ENCODE peak calls at places on chromosomes 2 and 18, in nine cellular contexts. K is Panc1, Y is SK-N-SH, F is A549, D is HepG2, Q is HCT116, N is HL-60, G is GM12878, J is K562. C is an unnamed sample.

GRCh38 chr2:108287169-108287568 is 1.5 kb upstream of the SULT1C2 start:
- DNase-seq in K (no peak), Y (no peak), F (no peak), D (no peak), Q (no peak), N (no peak), G (no peak), J (no peak), C (no peak)

GRCh38 chr18:79756826-79757225 is 40.9 kb upstream of the KCNG2 start:
- DNase-seq in K (no peak), Y (no peak), F (no peak), D (no peak), Q (no peak), N (no peak), G (no peak), J (no peak), C (no peak)

GRCh38 chr2:72144746-72145657 is 2.7 kb downstream of the CYP26B1 start:
- DNase-seq in K (no peak), Y (peak; percentile 69), F (peak; percentile 88), D (peak; percentile 24), Q (peak; percentile 58), N (no peak), G (no peak), J (no peak), C (peak; percentile 89)

GRCh38 chr2:147327636-147328035 is 517.2 kb upstream of the ACVR2A start:
- DNase-seq in K (no peak), Y (no peak), F (no peak), D (no peak), Q (no peak), N (no peak), G (peak; percentile 28), J (no peak), C (no peak)

GRCh38 chr2:113272463-113272862 is 6.3 kb downstream of the PAX8 start:
- DNase-seq in K (no peak), Y (no peak), F (no peak), D (no peak), Q (no peak), N (no peak), G (no peak), J (no peak), C (peak; percentile 18)

GRCh38 chr2:69645926-69646325 is 2.4 kb upstream of the AAK1 start:
- DNase-seq in K (no peak), Y (no peak), F (no peak), D (no peak), Q (no peak), N (no peak), G (no peak), J (no peak), C (no peak)

GRCh38 chr2:160871096-160871495 is 289.1 kb upstream of the TANK start:
- DNase-seq in K (no peak), Y (no peak), F (peak; percentile 18), D (no peak), Q (no peak), N (no peak), G (no peak), J (no peak), C (no peak)

GRCh38 chr2:176270100-176270750 is 983 bp downstream of the MTX2 start:
- DNase-seq in K (no peak), Y (no peak), F (no peak), D (no peak), Q (no peak), N (no peak), G (no peak), J (no peak), C (no peak)

GRCh38 chr2:240623531-240624010 is 1.7 kb upstream of the GPR35 start:
- DNase-seq in K (no peak), Y (no peak), F (no peak), D (no peak), Q (no peak), N (no peak), G (no peak), J (no peak), C (no peak)

GRCh38 chr2:53450885-53451284 is 316.7 kb upstream of the CHAC2 start:
- DNase-seq in K (no peak), Y (no peak), F (no peak), D (no peak), Q (no peak), N (no peak), G (no peak), J (no peak), C (no peak)

GRCh38 chr2:202109737-202110184 is 36.7 kb downstream of the KIAA2012 start:
- DNase-seq in K (no peak), Y (no peak), F (no peak), D (no peak), Q (no peak), N (no peak), G (no peak), J (no peak), C (peak; percentile 63)

DNA sequence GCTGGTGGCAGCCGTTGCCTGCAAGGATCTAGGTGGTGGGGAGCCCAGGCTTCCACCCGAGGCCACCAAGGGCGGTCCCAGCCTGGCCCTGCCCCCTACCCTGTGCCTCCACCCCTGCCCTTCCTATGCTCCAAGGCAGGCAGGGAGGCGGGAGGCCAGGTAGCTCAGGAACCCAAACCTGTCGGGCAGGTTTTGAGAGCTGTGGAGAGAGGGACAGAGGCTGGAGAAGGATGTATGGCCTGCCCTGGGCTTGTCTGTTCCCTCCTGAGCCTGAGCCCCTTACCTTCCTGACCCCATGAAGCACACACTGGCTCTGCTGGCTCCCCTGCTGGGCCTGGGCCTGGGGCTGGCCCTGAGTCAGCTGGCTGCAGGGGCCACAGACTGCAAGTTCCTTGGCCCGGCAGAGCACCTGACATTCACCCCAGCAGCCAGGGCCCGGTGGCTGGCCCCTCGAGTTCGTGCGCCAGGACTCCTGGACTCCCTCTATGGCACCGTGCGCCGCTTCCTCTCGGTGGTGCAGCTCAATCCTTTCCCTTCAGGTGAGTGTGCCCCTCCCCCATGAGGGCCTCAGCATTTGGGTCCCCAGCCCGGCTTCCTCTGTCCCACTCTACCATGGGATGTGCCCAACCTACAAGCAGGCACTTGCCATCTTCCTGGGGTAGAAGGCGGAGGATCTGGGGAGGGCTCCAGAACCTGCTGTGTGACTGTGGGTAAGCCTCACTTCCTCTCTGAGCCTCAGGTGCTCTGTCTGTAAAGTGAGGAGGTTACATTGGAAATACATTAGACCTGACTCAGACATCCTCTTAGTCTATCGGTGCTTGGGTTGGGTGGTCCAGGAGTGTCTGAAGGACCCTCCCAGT is at the start of gene PROM2:
- DNase-seq in K (no peak), Y (no peak), F (no peak), D (no peak), Q (peak; percentile 27), N (no peak), G (no peak), J (no peak), C (peak; percentile 89)
- TF ChIP-seq REST in K (no peak), Y (no peak), F (no peak), D (no peak), Q (no peak), N (no peak), G (no peak), J (no peak), C (no peak)

GRCh38 chr18:55446996-55447671 is 140.9 kb downstream of the TCF4 start:
- DNase-seq in K (no peak), Y (no peak), F (no peak), D (no peak), Q (no peak), N (no peak), G (no peak), J (no peak), C (no peak)

GRCh38 chr18:55452123-55452611 is 135.8 kb downstream of the TCF4 start:
- DNase-seq in K (no peak), Y (no peak), F (peak; percentile 0), D (no peak), Q (no peak), N (no peak), G (no peak), J (no peak), C (no peak)

GRCh38 chr18:55448390-55448789 is 139.6 kb downstream of the TCF4 start:
- DNase-seq in K (no peak), Y (no peak), F (no peak), D (no peak), Q (no peak), N (no peak), G (no peak), J (no peak), C (no peak)

GRCh38 chr18:55447672-55448018 is 140.3 kb downstream of the TCF4 start:
- DNase-seq in K (no peak), Y (no peak), F (no peak), D (no peak), Q (no peak), N (no peak), G (no peak), J (no peak), C (no peak)

GRCh38 chr18:55449412-55450140 is 138.4 kb downstream of the TCF4 start:
- DNase-seq in K (no peak), Y (no peak), F (no peak), D (no peak), Q (no peak), N (no peak), G (no peak), J (no peak), C (no peak)
- TF ChIP-seq REST in K (no peak), Y (no peak), F (no peak), D (no peak), Q (no peak), N (no peak), G (no peak), J (no peak), C (no peak)

DNA sequence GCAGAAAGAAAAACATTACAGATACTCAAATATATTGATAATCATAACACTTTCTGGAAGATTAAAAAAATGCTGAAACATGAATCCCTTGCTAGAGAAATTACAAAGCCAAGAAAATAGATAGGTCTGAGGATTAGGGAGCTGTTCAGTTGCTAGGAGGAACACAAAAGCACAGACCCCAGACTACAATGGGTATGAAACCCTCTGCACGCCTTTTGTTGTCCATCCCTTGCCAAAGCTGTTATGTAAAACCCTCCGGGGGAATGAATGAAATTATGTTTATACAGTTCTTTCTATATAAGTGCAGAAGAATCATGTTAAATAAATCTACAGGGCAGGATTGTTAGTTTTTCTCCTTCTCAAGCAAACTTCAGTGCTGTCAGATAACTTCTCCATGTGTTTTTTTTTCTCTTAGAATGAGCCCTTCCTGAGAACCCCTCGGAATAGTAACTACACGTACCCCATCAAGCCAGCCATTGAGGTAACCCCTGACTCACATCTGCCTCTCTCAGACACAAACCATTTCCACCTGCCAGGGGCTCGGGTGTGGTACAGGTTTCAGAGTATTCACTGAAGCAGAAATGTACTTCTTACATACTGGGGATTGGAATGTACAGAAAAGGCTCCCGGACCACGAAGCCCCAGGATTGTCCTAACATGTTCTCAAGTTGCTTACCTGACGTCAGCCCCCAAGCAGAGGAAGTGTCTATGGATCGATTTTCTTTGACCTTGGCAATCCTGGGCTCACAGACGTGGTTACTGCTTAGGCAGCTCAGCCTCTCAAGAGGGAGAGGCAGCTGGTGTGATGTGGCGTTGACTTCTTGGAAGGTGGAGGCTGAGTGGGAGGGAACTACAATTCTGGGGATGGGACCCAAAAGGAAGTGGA is 118.0 kb downstream of the PLB1 start:
- DNase-seq in K (no peak), Y (no peak), F (no peak), D (peak; percentile 42), Q (peak; percentile 47), N (no peak), G (no peak), J (no peak), C (no peak)
- TF ChIP-seq REST in K (no peak), Y (no peak), F (no peak), D (no peak), Q (no peak), N (no peak), G (no peak), J (no peak), C (no peak)

DNA sequence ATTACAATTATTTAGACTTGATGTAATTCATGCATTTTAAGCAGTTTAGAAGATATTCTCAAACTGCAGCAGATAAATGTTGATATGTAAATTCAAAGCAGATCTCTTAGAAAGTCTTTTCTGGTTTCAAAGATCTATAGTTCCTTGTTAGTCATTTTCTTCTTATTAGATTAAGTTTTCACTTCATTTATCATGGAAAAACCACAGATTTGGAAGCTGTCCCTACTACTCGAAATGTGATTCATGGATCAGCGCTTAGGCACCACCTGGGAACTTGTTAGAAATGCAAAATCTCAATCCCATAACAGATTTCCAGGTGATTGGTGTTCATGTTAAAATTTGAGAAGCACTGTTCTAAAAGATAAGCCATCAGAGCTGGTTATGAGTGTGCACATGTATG is 92.8 kb upstream of the CDH2 start:
- DNase-seq in K (no peak), Y (no peak), F (no peak), D (no peak), Q (no peak), N (no peak), G (no peak), J (no peak), C (no peak)
- TF ChIP-seq REST in K (no peak), Y (no peak), F (no peak), D (no peak), Q (no peak), N (no peak), G (no peak), J (no peak), C (no peak)